ENCODE peak calls at places on chromosomes 1 and 21, in four cellular contexts. R is small intestine, L is endothelial cell, U is hepatic stellate cell. G is an unnamed sample.

GRCh38 chr1:1332031-1332755 is 1.1 kb downstream of the TAS1R3 start:
- DNase-seq in U (no peak), R (no peak), L (no peak), G (no peak)

GRCh38 chr1:109723351-109723750 is 11.3 kb downstream of the GSTM5 start:
- DNase-seq in L (no peak), R (no peak), U (peak; percentile 16), G (no peak)

GRCh38 chr1:94118013-94118412 is 2.9 kb downstream of the ABCA4 start:
- DNase-seq in L (no peak), U (no peak), R (no peak), G (no peak)

GRCh38 chr1:47935163-47935562 is 62.0 kb downstream of the TRABD2B start:
- DNase-seq in R (no peak), L (no peak), U (no peak), G (no peak)

GRCh38 chr1:204438628-204439027 is 27.0 kb upstream of the PPP1R15B start:
- DNase-seq in L (no peak), R (no peak), U (peak; percentile 93), G (no peak)

GRCh38 chr1:225608014-225608796 is 44.7 kb downstream of the ENAH start:
- DNase-seq in R (no peak), L (no peak), U (no peak), G (no peak)

GRCh38 chr21:37257526-37257966 is 9.6 kb downstream of the VPS26C start:
- DNase-seq in L (no peak), R (peak; percentile 45), U (peak; percentile 27), G (no peak)

GRCh38 chr1:230453377-230453776 is 27.2 kb upstream of the PGBD5 start:
- DNase-seq in L (no peak), U (no peak), R (no peak), G (no peak)

GRCh38 chr21:43004926-43005325 is 30.6 kb downstream of the PKNOX1 start:
- DNase-seq in L (no peak), R (no peak), U (no peak), G (no peak)

GRCh38 chr1:33684346-33685122 is 179.3 kb upstream of the HMGB4 start:
- DNase-seq in L (no peak), R (no peak), U (no peak), G (no peak)

GRCh38 chr1:43294761-43295160 is 6.0 kb upstream of the TIE1 start:
- DNase-seq in U (no peak), R (no peak), L (no peak), G (no peak)

GRCh38 chr1:198175418-198176170 is 18.8 kb downstream of the NEK7 start:
- DNase-seq in L (no peak), R (no peak), U (no peak), G (no peak)

GRCh38 chr1:168297019-168297418 is 16.3 kb downstream of the TBX19 start:
- DNase-seq in U (no peak), L (no peak), R (no peak), G (no peak)

GRCh38 chr21:40886931-40887330 is 40.0 kb upstream of the DSCAM start:
- DNase-seq in U (no peak), L (no peak), R (no peak), G (no peak)

GRCh38 chr21:45150630-45151265 is 76.4 kb downstream of the ADARB1 start:
- DNase-seq in R (no peak), L (no peak), U (no peak), G (no peak)

G was measured in H9.